ENCODE peak calls at places on chromosome 21, in ten cellular contexts. J is DMS153; K is activated CD4-positive, alpha-beta T cell treated with anti-CD3 and anti-CD28 coated beads for 4 hours; S is activated CD8-positive, alpha-beta memory T cell treated with anti-CD3 and anti-CD28 coated beads for 1 hour; D is activated B cell treated with CpG ODN at 0.5 μM for 24 hours; F is T-helper 1 cell; U is effector CD4-positive, alpha-beta T cell; E is NCI-H526; B is KG1; A is ovary. R is an unnamed sample.

GRCh38 chr21:16305686-16306085 is 575.9 kb downstream of the USP25 start:
- DNase-seq in K (no peak), S (no peak), A (peak; percentile 36), J (no peak), E (no peak), B (no peak), F (no peak), U (no peak), D (no peak), R (no peak)

GRCh38 chr21:33543505-33544129 is 779 bp downstream of the SON start:
- DNase-seq in A (peak; percentile 82), U (no peak), E (peak; percentile 67), B (no peak), J (no peak), D (no peak), F (peak; percentile 74), S (no peak), K (no peak), R (no peak)

GRCh38 chr21:32392299-32392879 is 423 bp downstream of the URB1 start:
- DNase-seq in U (peak; percentile 4), J (no peak), S (no peak), E (no peak), A (no peak), B (no peak), D (no peak), K (no peak), F (no peak), R (no peak)

GRCh38 chr21:19034041-19034440 is 630.5 kb upstream of the TMPRSS15 start:
- DNase-seq in J (no peak), F (no peak), B (no peak), K (no peak), E (no peak), U (no peak), D (no peak), A (no peak), S (no peak), R (no peak)

GRCh38 chr21:46213620-46214286 is 14.8 kb downstream of the LSS start:
- DNase-seq in F (no peak), J (no peak), K (no peak), S (no peak), B (no peak), A (peak; percentile 31), E (no peak), U (no peak), D (peak; percentile 5), R (no peak)

GRCh38 chr21:45004481-45005263 is 64.8 kb downstream of the SLX9 start:
- DNase-seq in E (no peak), D (no peak), K (no peak), A (peak; percentile 25), F (no peak), U (no peak), J (no peak), B (no peak), S (no peak), R (no peak)

GRCh38 chr21:37667380-37667779 is 248.9 kb downstream of the KCNJ6 start:
- DNase-seq in K (no peak), D (no peak), S (no peak), E (no peak), F (no peak), A (no peak), B (no peak), J (no peak), U (no peak), R (no peak)

GRCh38 chr21:39518845-39519205 is 67.1 kb downstream of the SH3BGR start:
- DNase-seq in K (no peak), E (no peak), J (no peak), F (no peak), B (no peak), A (no peak), U (no peak), D (no peak), S (no peak), R (peak; percentile 8)

GRCh38 chr21:40433575-40433974 is 413.4 kb downstream of the DSCAM start:
- DNase-seq in A (no peak), J (no peak), B (no peak), U (no peak), D (no peak), K (no peak), F (no peak), E (no peak), S (no peak), R (no peak)

GRCh38 chr21:20618878-20619277 is 379.3 kb upstream of the NCAM2 start:
- DNase-seq in E (no peak), U (no peak), J (no peak), A (no peak), B (no peak), F (no peak), D (no peak), S (no peak), K (no peak), R (no peak)

GRCh38 chr21:45983981-45984551 is 2.5 kb downstream of the COL6A1 start:
- DNase-seq in J (peak; percentile 30), U (no peak), E (peak; percentile 75), B (no peak), A (peak; percentile 72), S (no peak), F (no peak), D (peak; percentile 13), K (no peak), R (no peak)

GRCh38 chr21:34215911-34216310 is 142.5 kb downstream of the MRPS6 start:
- DNase-seq in J (no peak), U (no peak), F (no peak), S (no peak), K (no peak), E (no peak), A (no peak), D (no peak), B (no peak), R (peak; percentile 19)

R was measured in stromal cell of bone marrow.